ENCODE peak calls at places on chromosomes 16 and 17, in ten cellular contexts. One of them, this sample, is unnamed.

GRCh38 chr17:33233855-33234228 is 59.3 kb downstream of the ASIC2 start:
- DNase-seq in HFFc6: no peak
- DNase-seq in GM23338: no peak
- DNase-seq in left colon: peak
- DNase-seq in activated naive CD8-positive, alpha-beta T cell treated with anti-CD3 and anti-CD28 coated beads, Interleukin-2, amount 50 U/mL, for 24 hours: no peak
- DNase-seq in body of pancreas: peak
- DNase-seq in stimulated activated naive CD8-positive, alpha-beta T cell treated with anti-CD3 and anti-CD28 coated beads, Interleukin-15, Interleukin-2, amounts not matched to agents 100 U/mL and 50 U/mL, for 24 hours: no peak
- DNase-seq in effector memory CD4-positive, alpha-beta T cell: peak
- DNase-seq in kidney glomerular epithelial cell: peak
- DNase-seq in pons: no peak
- DNase-seq in this sample: no peak

GRCh38 chr16:52212841-52213240 is 334.1 kb downstream of the TOX3 start:
- DNase-seq in HFFc6: no peak
- DNase-seq in GM23338: no peak
- DNase-seq in left colon: no peak
- DNase-seq in activated naive CD8-positive, alpha-beta T cell treated with anti-CD3 and anti-CD28 coated beads, Interleukin-2, amount 50 U/mL, for 24 hours: no peak
- DNase-seq in body of pancreas: no peak
- DNase-seq in stimulated activated naive CD8-positive, alpha-beta T cell treated with anti-CD3 and anti-CD28 coated beads, Interleukin-15, Interleukin-2, amounts not matched to agents 100 U/mL and 50 U/mL, for 24 hours: no peak
- DNase-seq in effector memory CD4-positive, alpha-beta T cell: no peak
- DNase-seq in kidney glomerular epithelial cell: peak
- DNase-seq in pons: no peak
- DNase-seq in this sample: no peak

GRCh38 chr17:58575511-58575910 is 61.1 kb upstream of the MTMR4 start:
- DNase-seq in HFFc6: peak
- DNase-seq in GM23338: no peak
- DNase-seq in left colon: no peak
- DNase-seq in activated naive CD8-positive, alpha-beta T cell treated with anti-CD3 and anti-CD28 coated beads, Interleukin-2, amount 50 U/mL, for 24 hours: no peak
- DNase-seq in body of pancreas: no peak
- DNase-seq in stimulated activated naive CD8-positive, alpha-beta T cell treated with anti-CD3 and anti-CD28 coated beads, Interleukin-15, Interleukin-2, amounts not matched to agents 100 U/mL and 50 U/mL, for 24 hours: no peak
- DNase-seq in effector memory CD4-positive, alpha-beta T cell: no peak
- DNase-seq in kidney glomerular epithelial cell: no peak
- DNase-seq in pons: no peak
- DNase-seq in this sample: no peak

GRCh38 chr17:39632153-39632941 is 4.6 kb upstream of the STARD3 start:
- DNase-seq in HFFc6: no peak
- DNase-seq in GM23338: no peak
- DNase-seq in left colon: peak
- DNase-seq in activated naive CD8-positive, alpha-beta T cell treated with anti-CD3 and anti-CD28 coated beads, Interleukin-2, amount 50 U/mL, for 24 hours: no peak
- DNase-seq in body of pancreas: peak
- DNase-seq in stimulated activated naive CD8-positive, alpha-beta T cell treated with anti-CD3 and anti-CD28 coated beads, Interleukin-15, Interleukin-2, amounts not matched to agents 100 U/mL and 50 U/mL, for 24 hours: no peak
- DNase-seq in effector memory CD4-positive, alpha-beta T cell: no peak
- DNase-seq in kidney glomerular epithelial cell: no peak
- DNase-seq in pons: peak
- DNase-seq in this sample: no peak

GRCh38 chr17:522912-523311 is 170.3 kb upstream of the RPH3AL start:
- DNase-seq in HFFc6: no peak
- DNase-seq in GM23338: peak
- DNase-seq in left colon: no peak
- DNase-seq in activated naive CD8-positive, alpha-beta T cell treated with anti-CD3 and anti-CD28 coated beads, Interleukin-2, amount 50 U/mL, for 24 hours: no peak
- DNase-seq in body of pancreas: no peak
- DNase-seq in stimulated activated naive CD8-positive, alpha-beta T cell treated with anti-CD3 and anti-CD28 coated beads, Interleukin-15, Interleukin-2, amounts not matched to agents 100 U/mL and 50 U/mL, for 24 hours: no peak
- DNase-seq in effector memory CD4-positive, alpha-beta T cell: no peak
- DNase-seq in kidney glomerular epithelial cell: no peak
- DNase-seq in pons: no peak
- DNase-seq in this sample: no peak

GRCh38 chr17:34703533-34703932 is 124.2 kb downstream of the TMEM132E start:
- DNase-seq in HFFc6: no peak
- DNase-seq in GM23338: peak
- DNase-seq in left colon: peak
- DNase-seq in activated naive CD8-positive, alpha-beta T cell treated with anti-CD3 and anti-CD28 coated beads, Interleukin-2, amount 50 U/mL, for 24 hours: peak
- DNase-seq in body of pancreas: peak
- DNase-seq in stimulated activated naive CD8-positive, alpha-beta T cell treated with anti-CD3 and anti-CD28 coated beads, Interleukin-15, Interleukin-2, amounts not matched to agents 100 U/mL and 50 U/mL, for 24 hours: peak
- DNase-seq in effector memory CD4-positive, alpha-beta T cell: no peak
- DNase-seq in kidney glomerular epithelial cell: no peak
- DNase-seq in pons: peak
- DNase-seq in this sample: no peak

GRCh38 chr17:66331038-66331816 is 28.8 kb downstream of the PRKCA start:
- DNase-seq in HFFc6: no peak
- DNase-seq in GM23338: no peak
- DNase-seq in left colon: no peak
- DNase-seq in activated naive CD8-positive, alpha-beta T cell treated with anti-CD3 and anti-CD28 coated beads, Interleukin-2, amount 50 U/mL, for 24 hours: no peak
- DNase-seq in body of pancreas: no peak
- DNase-seq in stimulated activated naive CD8-positive, alpha-beta T cell treated with anti-CD3 and anti-CD28 coated beads, Interleukin-15, Interleukin-2, amounts not matched to agents 100 U/mL and 50 U/mL, for 24 hours: no peak
- DNase-seq in effector memory CD4-positive, alpha-beta T cell: no peak
- DNase-seq in kidney glomerular epithelial cell: no peak
- DNase-seq in pons: no peak
- DNase-seq in this sample: no peak

GRCh38 chr16:12532871-12533610 is 270.6 kb downstream of the CPPED1 start:
- DNase-seq in HFFc6: no peak
- DNase-seq in GM23338: no peak
- DNase-seq in left colon: no peak
- DNase-seq in activated naive CD8-positive, alpha-beta T cell treated with anti-CD3 and anti-CD28 coated beads, Interleukin-2, amount 50 U/mL, for 24 hours: peak
- DNase-seq in body of pancreas: no peak
- DNase-seq in stimulated activated naive CD8-positive, alpha-beta T cell treated with anti-CD3 and anti-CD28 coated beads, Interleukin-15, Interleukin-2, amounts not matched to agents 100 U/mL and 50 U/mL, for 24 hours: peak
- DNase-seq in effector memory CD4-positive, alpha-beta T cell: no peak
- DNase-seq in kidney glomerular epithelial cell: no peak
- DNase-seq in pons: no peak
- DNase-seq in this sample: no peak

GRCh38 chr17:64200080-64201042 is 62.7 kb downstream of the TEX2 start:
- DNase-seq in HFFc6: no peak
- DNase-seq in GM23338: peak
- DNase-seq in left colon: no peak
- DNase-seq in activated naive CD8-positive, alpha-beta T cell treated with anti-CD3 and anti-CD28 coated beads, Interleukin-2, amount 50 U/mL, for 24 hours: peak
- DNase-seq in body of pancreas: no peak
- DNase-seq in stimulated activated naive CD8-positive, alpha-beta T cell treated with anti-CD3 and anti-CD28 coated beads, Interleukin-15, Interleukin-2, amounts not matched to agents 100 U/mL and 50 U/mL, for 24 hours: no peak
- DNase-seq in effector memory CD4-positive, alpha-beta T cell: no peak
- DNase-seq in kidney glomerular epithelial cell: no peak
- DNase-seq in pons: no peak
- DNase-seq in this sample: peak

GRCh38 chr16:85253127-85253941 is 141.1 kb upstream of the CIBAR2 start:
- DNase-seq in HFFc6: no peak
- DNase-seq in GM23338: peak
- DNase-seq in left colon: peak
- DNase-seq in activated naive CD8-positive, alpha-beta T cell treated with anti-CD3 and anti-CD28 coated beads, Interleukin-2, amount 50 U/mL, for 24 hours: peak
- DNase-seq in body of pancreas: peak
- DNase-seq in stimulated activated naive CD8-positive, alpha-beta T cell treated with anti-CD3 and anti-CD28 coated beads, Interleukin-15, Interleukin-2, amounts not matched to agents 100 U/mL and 50 U/mL, for 24 hours: peak
- DNase-seq in effector memory CD4-positive, alpha-beta T cell: peak
- DNase-seq in kidney glomerular epithelial cell: no peak
- DNase-seq in pons: peak
- DNase-seq in this sample: no peak

GRCh38 chr16:30715777-30716445 is 16.9 kb downstream of the SRCAP start:
- DNase-seq in HFFc6: peak
- DNase-seq in GM23338: no peak
- DNase-seq in left colon: no peak
- DNase-seq in activated naive CD8-positive, alpha-beta T cell treated with anti-CD3 and anti-CD28 coated beads, Interleukin-2, amount 50 U/mL, for 24 hours: peak
- DNase-seq in body of pancreas: peak
- DNase-seq in stimulated activated naive CD8-positive, alpha-beta T cell treated with anti-CD3 and anti-CD28 coated beads, Interleukin-15, Interleukin-2, amounts not matched to agents 100 U/mL and 50 U/mL, for 24 hours: peak
- DNase-seq in effector memory CD4-positive, alpha-beta T cell: peak
- DNase-seq in kidney glomerular epithelial cell: no peak
- DNase-seq in pons: no peak
- DNase-seq in this sample: no peak

GRCh38 chr17:16950488-16950887 is 21.4 kb downstream of the TNFRSF13B start:
- DNase-seq in HFFc6: no peak
- DNase-seq in GM23338: no peak
- DNase-seq in left colon: no peak
- DNase-seq in activated naive CD8-positive, alpha-beta T cell treated with anti-CD3 and anti-CD28 coated beads, Interleukin-2, amount 50 U/mL, for 24 hours: no peak
- DNase-seq in body of pancreas: no peak
- DNase-seq in stimulated activated naive CD8-positive, alpha-beta T cell treated with anti-CD3 and anti-CD28 coated beads, Interleukin-15, Interleukin-2, amounts not matched to agents 100 U/mL and 50 U/mL, for 24 hours: no peak
- DNase-seq in effector memory CD4-positive, alpha-beta T cell: no peak
- DNase-seq in kidney glomerular epithelial cell: no peak
- DNase-seq in pons: no peak
- DNase-seq in this sample: no peak

GRCh38 chr16:22232277-22233049 is 26.4 kb downstream of the EEF2K start:
- DNase-seq in HFFc6: peak
- DNase-seq in GM23338: no peak
- DNase-seq in left colon: peak
- DNase-seq in activated naive CD8-positive, alpha-beta T cell treated with anti-CD3 and anti-CD28 coated beads, Interleukin-2, amount 50 U/mL, for 24 hours: peak
- DNase-seq in body of pancreas: peak
- DNase-seq in stimulated activated naive CD8-positive, alpha-beta T cell treated with anti-CD3 and anti-CD28 coated beads, Interleukin-15, Interleukin-2, amounts not matched to agents 100 U/mL and 50 U/mL, for 24 hours: peak
- DNase-seq in effector memory CD4-positive, alpha-beta T cell: no peak
- DNase-seq in kidney glomerular epithelial cell: no peak
- DNase-seq in pons: no peak
- DNase-seq in this sample: peak

GRCh38 chr17:35808962-35809854 is at the start of gene TAF15:
- DNase-seq in HFFc6: peak
- DNase-seq in GM23338: peak
- DNase-seq in left colon: peak
- DNase-seq in activated naive CD8-positive, alpha-beta T cell treated with anti-CD3 and anti-CD28 coated beads, Interleukin-2, amount 50 U/mL, for 24 hours: peak
- DNase-seq in body of pancreas: peak
- DNase-seq in stimulated activated naive CD8-positive, alpha-beta T cell treated with anti-CD3 and anti-CD28 coated beads, Interleukin-15, Interleukin-2, amounts not matched to agents 100 U/mL and 50 U/mL, for 24 hours: peak
- DNase-seq in effector memory CD4-positive, alpha-beta T cell: peak
- DNase-seq in kidney glomerular epithelial cell: peak
- DNase-seq in pons: peak
- DNase-seq in this sample: peak

GRCh38 chr16:15484662-15485061 is 50.3 kb downstream of the BMERB1 start:
- DNase-seq in HFFc6: no peak
- DNase-seq in GM23338: no peak
- DNase-seq in left colon: no peak
- DNase-seq in activated naive CD8-positive, alpha-beta T cell treated with anti-CD3 and anti-CD28 coated beads, Interleukin-2, amount 50 U/mL, for 24 hours: no peak
- DNase-seq in body of pancreas: no peak
- DNase-seq in stimulated activated naive CD8-positive, alpha-beta T cell treated with anti-CD3 and anti-CD28 coated beads, Interleukin-15, Interleukin-2, amounts not matched to agents 100 U/mL and 50 U/mL, for 24 hours: no peak
- DNase-seq in effector memory CD4-positive, alpha-beta T cell: no peak
- DNase-seq in kidney glomerular epithelial cell: no peak
- DNase-seq in pons: no peak
- DNase-seq in this sample: no peak

GRCh38 chr17:72345083-72345482 is 224.3 kb downstream of the SOX9 start:
- DNase-seq in HFFc6: no peak
- DNase-seq in GM23338: no peak
- DNase-seq in left colon: no peak
- DNase-seq in activated naive CD8-positive, alpha-beta T cell treated with anti-CD3 and anti-CD28 coated beads, Interleukin-2, amount 50 U/mL, for 24 hours: no peak
- DNase-seq in body of pancreas: no peak
- DNase-seq in stimulated activated naive CD8-positive, alpha-beta T cell treated with anti-CD3 and anti-CD28 coated beads, Interleukin-15, Interleukin-2, amounts not matched to agents 100 U/mL and 50 U/mL, for 24 hours: no peak
- DNase-seq in effector memory CD4-positive, alpha-beta T cell: no peak
- DNase-seq in kidney glomerular epithelial cell: no peak
- DNase-seq in pons: no peak
- DNase-seq in this sample: no peak

GRCh38 chr16:35745821-35746248 is 2286.4 kb downstream of the TP53TG3F start:
- DNase-seq in HFFc6: no peak
- DNase-seq in GM23338: no peak
- DNase-seq in left colon: no peak
- DNase-seq in activated naive CD8-positive, alpha-beta T cell treated with anti-CD3 and anti-CD28 coated beads, Interleukin-2, amount 50 U/mL, for 24 hours: no peak
- DNase-seq in body of pancreas: no peak
- DNase-seq in stimulated activated naive CD8-positive, alpha-beta T cell treated with anti-CD3 and anti-CD28 coated beads, Interleukin-15, Interleukin-2, amounts not matched to agents 100 U/mL and 50 U/mL, for 24 hours: no peak
- DNase-seq in effector memory CD4-positive, alpha-beta T cell: no peak
- DNase-seq in kidney glomerular epithelial cell: no peak
- DNase-seq in pons: no peak
- DNase-seq in this sample: no peak

GRCh38 chr16:30651124-30652004 is 604 bp downstream of the PRR14 start:
- DNase-seq in HFFc6: peak
- DNase-seq in GM23338: peak
- DNase-seq in left colon: peak
- DNase-seq in activated naive CD8-positive, alpha-beta T cell treated with anti-CD3 and anti-CD28 coated beads, Interleukin-2, amount 50 U/mL, for 24 hours: peak
- DNase-seq in body of pancreas: peak
- DNase-seq in stimulated activated naive CD8-positive, alpha-beta T cell treated with anti-CD3 and anti-CD28 coated beads, Interleukin-15, Interleukin-2, amounts not matched to agents 100 U/mL and 50 U/mL, for 24 hours: peak
- DNase-seq in effector memory CD4-positive, alpha-beta T cell: peak
- DNase-seq in kidney glomerular epithelial cell: peak
- DNase-seq in pons: peak
- DNase-seq in this sample: no peak

GRCh38 chr17:80195671-80196529 is 24.2 kb downstream of the SGSH start:
- DNase-seq in HFFc6: no peak
- DNase-seq in GM23338: peak
- DNase-seq in left colon: no peak
- DNase-seq in activated naive CD8-positive, alpha-beta T cell treated with anti-CD3 and anti-CD28 coated beads, Interleukin-2, amount 50 U/mL, for 24 hours: peak
- DNase-seq in body of pancreas: no peak
- DNase-seq in stimulated activated naive CD8-positive, alpha-beta T cell treated with anti-CD3 and anti-CD28 coated beads, Interleukin-15, Interleukin-2, amounts not matched to agents 100 U/mL and 50 U/mL, for 24 hours: peak
- DNase-seq in effector memory CD4-positive, alpha-beta T cell: peak
- DNase-seq in kidney glomerular epithelial cell: no peak
- DNase-seq in pons: no peak
- DNase-seq in this sample: no peak

GRCh38 chr17:79952915-79953314 is 82.8 kb downstream of the TBC1D16 start:
- DNase-seq in HFFc6: no peak
- DNase-seq in GM23338: no peak
- DNase-seq in left colon: no peak
- DNase-seq in activated naive CD8-positive, alpha-beta T cell treated with anti-CD3 and anti-CD28 coated beads, Interleukin-2, amount 50 U/mL, for 24 hours: no peak
- DNase-seq in body of pancreas: no peak
- DNase-seq in stimulated activated naive CD8-positive, alpha-beta T cell treated with anti-CD3 and anti-CD28 coated beads, Interleukin-15, Interleukin-2, amounts not matched to agents 100 U/mL and 50 U/mL, for 24 hours: no peak
- DNase-seq in effector memory CD4-positive, alpha-beta T cell: no peak
- DNase-seq in kidney glomerular epithelial cell: no peak
- DNase-seq in pons: no peak
- DNase-seq in this sample: no peak

GRCh38 chr17:15393414-15393813 is 52.0 kb upstream of the TEKT3 start:
- DNase-seq in HFFc6: no peak
- DNase-seq in GM23338: no peak
- DNase-seq in left colon: no peak
- DNase-seq in activated naive CD8-positive, alpha-beta T cell treated with anti-CD3 and anti-CD28 coated beads, Interleukin-2, amount 50 U/mL, for 24 hours: no peak
- DNase-seq in body of pancreas: no peak
- DNase-seq in stimulated activated naive CD8-positive, alpha-beta T cell treated with anti-CD3 and anti-CD28 coated beads, Interleukin-15, Interleukin-2, amounts not matched to agents 100 U/mL and 50 U/mL, for 24 hours: no peak
- DNase-seq in effector memory CD4-positive, alpha-beta T cell: no peak
- DNase-seq in kidney glomerular epithelial cell: no peak
- DNase-seq in pons: no peak
- DNase-seq in this sample: no peak

GRCh38 chr17:17342242-17342945 is 39.2 kb downstream of the NT5M start:
- DNase-seq in HFFc6: no peak
- DNase-seq in GM23338: no peak
- DNase-seq in left colon: no peak
- DNase-seq in activated naive CD8-positive, alpha-beta T cell treated with anti-CD3 and anti-CD28 coated beads, Interleukin-2, amount 50 U/mL, for 24 hours: no peak
- DNase-seq in body of pancreas: no peak
- DNase-seq in stimulated activated naive CD8-positive, alpha-beta T cell treated with anti-CD3 and anti-CD28 coated beads, Interleukin-15, Interleukin-2, amounts not matched to agents 100 U/mL and 50 U/mL, for 24 hours: no peak
- DNase-seq in effector memory CD4-positive, alpha-beta T cell: no peak
- DNase-seq in kidney glomerular epithelial cell: no peak
- DNase-seq in pons: no peak
- DNase-seq in this sample: no peak

GRCh38 chr16:84284168-84284722 is 10.4 kb upstream of the WFDC1 start:
- DNase-seq in HFFc6: no peak
- DNase-seq in GM23338: peak
- DNase-seq in left colon: peak
- DNase-seq in activated naive CD8-positive, alpha-beta T cell treated with anti-CD3 and anti-CD28 coated beads, Interleukin-2, amount 50 U/mL, for 24 hours: no peak
- DNase-seq in body of pancreas: peak
- DNase-seq in stimulated activated naive CD8-positive, alpha-beta T cell treated with anti-CD3 and anti-CD28 coated beads, Interleukin-15, Interleukin-2, amounts not matched to agents 100 U/mL and 50 U/mL, for 24 hours: no peak
- DNase-seq in effector memory CD4-positive, alpha-beta T cell: no peak
- DNase-seq in kidney glomerular epithelial cell: no peak
- DNase-seq in pons: no peak
- DNase-seq in this sample: no peak

GRCh38 chr17:48647103-48647963 is 21.2 kb upstream of the HOXB9 start:
- DNase-seq in HFFc6: no peak
- DNase-seq in GM23338: peak
- DNase-seq in left colon: peak
- DNase-seq in activated naive CD8-positive, alpha-beta T cell treated with anti-CD3 and anti-CD28 coated beads, Interleukin-2, amount 50 U/mL, for 24 hours: no peak
- DNase-seq in body of pancreas: no peak
- DNase-seq in stimulated activated naive CD8-positive, alpha-beta T cell treated with anti-CD3 and anti-CD28 coated beads, Interleukin-15, Interleukin-2, amounts not matched to agents 100 U/mL and 50 U/mL, for 24 hours: no peak
- DNase-seq in effector memory CD4-positive, alpha-beta T cell: no peak
- DNase-seq in kidney glomerular epithelial cell: no peak
- DNase-seq in pons: no peak
- DNase-seq in this sample: peak

GRCh38 chr17:45646288-45646988 is 137.7 kb upstream of the CRHR1 start:
- DNase-seq in HFFc6: no peak
- DNase-seq in GM23338: no peak
- DNase-seq in left colon: no peak
- DNase-seq in activated naive CD8-positive, alpha-beta T cell treated with anti-CD3 and anti-CD28 coated beads, Interleukin-2, amount 50 U/mL, for 24 hours: no peak
- DNase-seq in body of pancreas: no peak
- DNase-seq in stimulated activated naive CD8-positive, alpha-beta T cell treated with anti-CD3 and anti-CD28 coated beads, Interleukin-15, Interleukin-2, amounts not matched to agents 100 U/mL and 50 U/mL, for 24 hours: no peak
- DNase-seq in effector memory CD4-positive, alpha-beta T cell: no peak
- DNase-seq in kidney glomerular epithelial cell: no peak
- DNase-seq in pons: peak
- DNase-seq in this sample: no peak

GRCh38 chr17:3558603-3559269 is 1.1 kb upstream of the TRPV3 start:
- DNase-seq in HFFc6: peak
- DNase-seq in GM23338: no peak
- DNase-seq in left colon: peak
- DNase-seq in activated naive CD8-positive, alpha-beta T cell treated with anti-CD3 and anti-CD28 coated beads, Interleukin-2, amount 50 U/mL, for 24 hours: peak
- DNase-seq in body of pancreas: no peak
- DNase-seq in stimulated activated naive CD8-positive, alpha-beta T cell treated with anti-CD3 and anti-CD28 coated beads, Interleukin-15, Interleukin-2, amounts not matched to agents 100 U/mL and 50 U/mL, for 24 hours: peak
- DNase-seq in effector memory CD4-positive, alpha-beta T cell: peak
- DNase-seq in kidney glomerular epithelial cell: peak
- DNase-seq in pons: no peak
- DNase-seq in this sample: no peak

GRCh38 chr17:58111676-58112075 is 28.5 kb downstream of the DYNLL2 start:
- DNase-seq in HFFc6: no peak
- DNase-seq in GM23338: no peak
- DNase-seq in left colon: no peak
- DNase-seq in activated naive CD8-positive, alpha-beta T cell treated with anti-CD3 and anti-CD28 coated beads, Interleukin-2, amount 50 U/mL, for 24 hours: no peak
- DNase-seq in body of pancreas: no peak
- DNase-seq in stimulated activated naive CD8-positive, alpha-beta T cell treated with anti-CD3 and anti-CD28 coated beads, Interleukin-15, Interleukin-2, amounts not matched to agents 100 U/mL and 50 U/mL, for 24 hours: no peak
- DNase-seq in effector memory CD4-positive, alpha-beta T cell: no peak
- DNase-seq in kidney glomerular epithelial cell: no peak
- DNase-seq in pons: no peak
- DNase-seq in this sample: no peak

GRCh38 chr17:55451203-55451641 is 29.6 kb upstream of the MMD start:
- DNase-seq in HFFc6: peak
- DNase-seq in GM23338: no peak
- DNase-seq in left colon: no peak
- DNase-seq in activated naive CD8-positive, alpha-beta T cell treated with anti-CD3 and anti-CD28 coated beads, Interleukin-2, amount 50 U/mL, for 24 hours: no peak
- DNase-seq in body of pancreas: no peak
- DNase-seq in stimulated activated naive CD8-positive, alpha-beta T cell treated with anti-CD3 and anti-CD28 coated beads, Interleukin-15, Interleukin-2, amounts not matched to agents 100 U/mL and 50 U/mL, for 24 hours: no peak
- DNase-seq in effector memory CD4-positive, alpha-beta T cell: no peak
- DNase-seq in kidney glomerular epithelial cell: no peak
- DNase-seq in pons: no peak
- DNase-seq in this sample: no peak